ENCODE peak calls at places on chromosomes 2 and 18, in five cellular contexts. G is Calu3; Q is WTC11; Y is nephron progenitor cell; R is CD8-positive, alpha-beta T cell. U is an unnamed sample.
A peak's percentile ranks its signal among the peaks of the same experiment; 100 is the strongest.

GRCh38 chr2:178250429-178250828 is 56.1 kb downstream of the OSBPL6 start:
- DNase-seq in G (no peak), Q (no peak), Y (no peak), R (no peak), U (no peak)

GRCh38 chr2:37376421-37377186 is 32.2 kb downstream of the QPCT start:
- DNase-seq in G (no peak), Q (no peak), Y (no peak), R (no peak), U (no peak)

GRCh38 chr2:196234672-196235071 is 63.3 kb upstream of the STK17B start:
- DNase-seq in G (no peak), Q (no peak), Y (no peak), R (peak; percentile 49), U (no peak)

GRCh38 chr2:84850471-84850870 is 30.4 kb downstream of the TRABD2A start:
- DNase-seq in G (no peak), Q (no peak), Y (no peak), R (no peak), U (no peak)

GRCh38 chr2:178397002-178397605 is 53.9 kb downstream of the PRKRA start:
- DNase-seq in G (peak; percentile 11), Q (no peak), Y (peak; percentile 11), R (no peak), U (no peak)

GRCh38 chr2:15560404-15560987 is 638 bp downstream of the NBAS start:
- DNase-seq in G (peak; percentile 10), Q (peak; percentile 13), Y (peak; percentile 32), R (peak; percentile 11), U (no peak)

GRCh38 chr2:211033765-211034164 is 477.4 kb downstream of the CPS1 start:
- DNase-seq in G (peak; percentile 24), Q (no peak), Y (no peak), R (no peak), U (no peak)

GRCh38 chr2:70851704-70852103 is 16.1 kb upstream of the CD207 start:
- DNase-seq in G (no peak), Q (no peak), Y (no peak), R (peak; percentile 30), U (no peak)

GRCh38 chr2:40118622-40119021 is 333.3 kb downstream of the SLC8A1 start:
- DNase-seq in G (no peak), Q (no peak), Y (no peak), R (no peak), U (no peak)

GRCh38 chr18:46250084-46250811 is 146.1 kb downstream of the HAUS1 start:
- DNase-seq in G (peak; percentile 81), Q (no peak), Y (no peak), R (peak; percentile 51), U (no peak)

GRCh38 chr18:62957885-62958472 is 242.6 kb downstream of the PHLPP1 start:
- DNase-seq in G (peak; percentile 75), Q (peak; percentile 71), Y (peak; percentile 42), R (peak; percentile 36), U (no peak)

GRCh38 chr2:195677884-195678283 is 20.9 kb downstream of the SLC39A10 start:
- DNase-seq in G (no peak), Q (no peak), Y (no peak), R (no peak), U (no peak)

GRCh38 chr2:98773907-98774306 is 43.0 kb upstream of the MGAT4A start:
- DNase-seq in G (no peak), Q (no peak), Y (no peak), R (no peak), U (no peak)

GRCh38 chr2:195664528-195664927 is 7.5 kb downstream of the SLC39A10 start:
- DNase-seq in G (no peak), Q (no peak), Y (no peak), R (no peak), U (no peak)

GRCh38 chr2:10260130-10260529 is 42.6 kb upstream of the HPCAL1 start:
- DNase-seq in G (no peak), Q (no peak), Y (no peak), R (no peak), U (no peak)

GRCh38 chr2:10963155-10963554 is 51.4 kb downstream of the KCNF1 start:
- DNase-seq in G (no peak), Q (no peak), Y (no peak), R (no peak), U (no peak)

GRCh38 chr2:170576296-170576695 is 138.8 kb upstream of the SP5 start:
- DNase-seq in G (no peak), Q (no peak), Y (no peak), R (no peak), U (no peak)
- TF ChIP-seq CTCF in G (no peak), Q (no peak), Y (no peak), R (no peak), U (no peak)

GRCh38 chr2:129923265-129924141 is 56.0 kb upstream of the RAB6C start:
- DNase-seq in G (peak; percentile 47), Q (peak; percentile 90), Y (peak; percentile 72), R (no peak), U (no peak)
- TF ChIP-seq CTCF in G (peak; percentile 12), Q (peak; percentile 52), Y (peak; percentile 50), R (no peak), U (peak; percentile 52)

GRCh38 chr2:120223034-120223912 is at the start of gene TMEM185B:
- DNase-seq in G (peak; percentile 95), Q (peak; percentile 82), Y (peak; percentile 93), R (peak; percentile 89), U (peak; percentile 83)
- TF ChIP-seq CTCF in G (peak; percentile 27), Q (no peak), Y (peak; percentile 29), R (no peak), U (no peak)

GRCh38 chr2:237384672-237385020 is 29.3 kb downstream of the COL6A3 start:
- DNase-seq in G (no peak), Q (no peak), Y (no peak), R (no peak), U (no peak)
- TF ChIP-seq CTCF in G (no peak), Q (no peak), Y (no peak), R (no peak), U (no peak)

GRCh38 chr18:64119916-64120315 is 29.0 kb downstream of the LINC00305 start:
- DNase-seq in G (no peak), Q (no peak), Y (no peak), R (no peak), U (no peak)
- TF ChIP-seq CTCF in G (peak; percentile 33), Q (no peak), Y (no peak), R (no peak), U (peak; percentile 33)